ENCODE peak calls at places on chromosomes 12 and 14, in nine cellular contexts. F is body of pancreas; Z is MM.1S; V is heart right ventricle; J is spleen; X is left ventricle myocardium inferior; E is CD8-positive, alpha-beta T cell; T is neural progenitor cell; A is GM23248. G is an unnamed sample. For H3K4me1, the result is how much of the 10 kb centered on the place peaks cover.

GRCh38 chr12:107545737-107546363 is 139.7 kb upstream of the PWP1 start:
- DNase-seq in F (no peak), J (no peak), X (no peak), E (no peak), A (peak), V (no peak), Z (no peak), T (no peak), G (no peak)

GRCh38 chr12:105281694-105282049 is 45.7 kb upstream of the APPL2 start:
- DNase-seq in A (no peak), J (no peak), V (no peak), X (no peak), T (no peak), E (no peak), F (no peak), Z (no peak), G (no peak)

GRCh38 chr12:29518407-29518806 is 20.9 kb upstream of the OVCH1 start:
- DNase-seq in V (no peak), F (no peak), A (no peak), E (no peak), X (no peak), T (no peak), J (no peak), Z (no peak), G (no peak)

GRCh38 chr12:3419538-3419937 is 71.5 kb upstream of the PRMT8 start:
- DNase-seq in F (no peak), V (no peak), E (no peak), J (no peak), Z (no peak), T (peak), X (no peak), A (no peak), G (no peak)

GRCh38 chr12:40253936-40254335 is 29.1 kb downstream of the LRRK2 start:
- DNase-seq in T (no peak), X (no peak), Z (no peak), J (no peak), V (no peak), F (no peak), E (no peak), A (peak), G (no peak)

GRCh38 chr12:42104087-42104486 is 40.6 kb downstream of the GXYLT1 start:
- DNase-seq in F (no peak), Z (no peak), J (no peak), E (no peak), V (no peak), A (no peak), T (no peak), X (no peak), G (no peak)

GRCh38 chr14:70808402-70809237 is 693 bp downstream of the MAP3K9 start:
- DNase-seq in V (peak), E (peak), F (peak), Z (peak), T (peak), X (peak), J (peak), A (peak), G (peak)

GRCh38 chr12:30622509-30622908 is 73.2 kb downstream of the IPO8 start:
- DNase-seq in Z (no peak), J (no peak), E (no peak), A (peak), X (no peak), V (no peak), T (no peak), F (no peak), G (no peak)

GRCh38 chr12:9940370-9940769 is 8.2 kb upstream of the CLEC2A start:
- DNase-seq in T (peak), X (no peak), E (no peak), A (peak), J (no peak), V (no peak), Z (peak), F (no peak), G (no peak)

GRCh38 chr12:48901278-48901677 is 24.0 kb downstream of the FKBP11 start:
- DNase-seq in V (no peak), A (peak), T (no peak), J (no peak), F (no peak), Z (peak), X (no peak), E (no peak), G (no peak)

GRCh38 chr12:30422844-30423243 is 272.8 kb downstream of the IPO8 start:
- DNase-seq in T (no peak), V (no peak), J (no peak), E (no peak), A (no peak), Z (no peak), X (no peak), F (no peak), G (no peak)

GRCh38 chr12:100955139-100955538 is 160.6 kb downstream of the ANO4 start:
- DNase-seq in X (no peak), A (peak), T (no peak), V (no peak), E (no peak), J (no peak), Z (no peak), F (no peak), G (no peak)

GRCh38 chr14:30820674-30821073 is 53.7 kb upstream of the COCH start:
- DNase-seq in E (no peak), T (no peak), A (no peak), V (no peak), Z (no peak), J (no peak), F (no peak), X (no peak), G (no peak)

GRCh38 chr12:20040194-20040593 is 328.1 kb upstream of the PDE3A start:
- DNase-seq in F (no peak), A (no peak), J (no peak), Z (no peak), V (no peak), E (no peak), T (no peak), X (no peak), G (no peak)

GRCh38 chr14:89902876-89903275 is 51.7 kb downstream of the EFCAB11 start:
- DNase-seq in V (no peak), E (no peak), J (no peak), T (no peak), A (no peak), Z (no peak), X (no peak), F (no peak), G (no peak)

DNA sequence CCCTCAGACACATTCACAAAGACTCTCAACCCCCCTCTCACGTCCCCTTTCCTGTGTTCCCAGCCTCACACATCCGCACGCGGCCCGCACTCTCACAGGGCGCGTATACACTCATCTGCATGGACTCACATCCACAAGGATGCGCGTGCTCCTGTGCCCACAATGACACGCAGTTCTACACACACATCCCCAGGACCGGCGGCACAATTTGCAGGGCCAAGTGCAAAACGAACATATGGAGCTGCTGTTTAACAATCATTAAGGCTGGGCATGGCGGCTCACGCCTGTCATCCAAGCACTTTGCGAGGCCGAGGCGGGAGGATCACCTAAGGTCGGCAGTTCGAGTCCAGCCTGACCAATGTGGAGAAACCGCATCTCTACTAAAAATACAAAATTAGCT is 36.4 kb upstream of the EML1 start:
- DNase-seq in F (no peak), E (no peak), J (no peak), X (no peak), T (no peak), A (peak), Z (no peak), V (no peak), G (no peak)
- H3K4me1 ChIP-seq in F (under half), E (under half), J (under half), X (half or more), T (under half), A (half or more), Z (under half), V (half or more), G (under half)

DNA sequence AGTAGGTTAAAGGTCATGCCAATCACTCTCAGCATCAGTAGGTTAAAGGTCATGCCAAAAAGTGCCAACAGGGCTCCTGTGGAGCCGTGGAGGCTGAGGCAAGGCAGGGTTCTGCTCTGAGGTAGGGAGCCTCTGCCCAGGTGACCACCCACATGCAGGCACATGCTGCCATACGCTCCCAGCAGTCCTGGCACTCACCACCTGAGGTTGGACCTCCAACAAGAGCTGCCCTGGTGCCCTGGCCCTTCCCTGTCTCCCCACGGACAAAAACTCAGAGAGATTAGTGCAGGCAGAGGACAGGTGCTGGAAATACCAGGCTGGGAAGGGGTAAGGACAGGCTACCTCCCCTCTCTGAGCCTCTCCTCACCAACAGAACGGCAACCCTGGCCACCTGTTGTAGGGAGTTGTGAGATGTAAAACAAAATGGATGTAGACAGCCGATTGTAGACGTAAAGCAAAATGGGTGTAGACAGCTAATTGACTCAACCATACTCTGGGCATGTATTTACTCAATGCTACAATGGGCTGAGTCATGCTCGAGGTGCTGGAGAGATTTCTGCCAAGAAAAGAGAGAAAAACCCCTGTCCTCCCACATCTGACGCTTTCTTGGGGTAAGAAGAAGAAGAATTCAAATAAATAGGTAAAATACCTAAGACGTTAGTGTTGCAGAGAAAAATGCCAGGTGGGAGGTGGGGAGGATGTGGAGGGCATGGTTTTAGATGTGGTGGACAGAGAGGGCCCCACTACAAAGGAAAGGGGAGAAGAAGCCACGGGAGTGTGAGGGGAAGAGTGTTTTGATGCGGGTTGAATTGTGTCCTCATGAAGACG is 32.4 kb downstream of the LTBP2 start:
- DNase-seq in A (peak), X (no peak), F (no peak), Z (no peak), J (peak), E (no peak), T (no peak), V (no peak), G (no peak)
- H3K4me1 ChIP-seq in A (half or more), X (under half), F (under half), Z (under half), J (under half), E (under half), T (under half), V (half or more), G (under half)

DNA sequence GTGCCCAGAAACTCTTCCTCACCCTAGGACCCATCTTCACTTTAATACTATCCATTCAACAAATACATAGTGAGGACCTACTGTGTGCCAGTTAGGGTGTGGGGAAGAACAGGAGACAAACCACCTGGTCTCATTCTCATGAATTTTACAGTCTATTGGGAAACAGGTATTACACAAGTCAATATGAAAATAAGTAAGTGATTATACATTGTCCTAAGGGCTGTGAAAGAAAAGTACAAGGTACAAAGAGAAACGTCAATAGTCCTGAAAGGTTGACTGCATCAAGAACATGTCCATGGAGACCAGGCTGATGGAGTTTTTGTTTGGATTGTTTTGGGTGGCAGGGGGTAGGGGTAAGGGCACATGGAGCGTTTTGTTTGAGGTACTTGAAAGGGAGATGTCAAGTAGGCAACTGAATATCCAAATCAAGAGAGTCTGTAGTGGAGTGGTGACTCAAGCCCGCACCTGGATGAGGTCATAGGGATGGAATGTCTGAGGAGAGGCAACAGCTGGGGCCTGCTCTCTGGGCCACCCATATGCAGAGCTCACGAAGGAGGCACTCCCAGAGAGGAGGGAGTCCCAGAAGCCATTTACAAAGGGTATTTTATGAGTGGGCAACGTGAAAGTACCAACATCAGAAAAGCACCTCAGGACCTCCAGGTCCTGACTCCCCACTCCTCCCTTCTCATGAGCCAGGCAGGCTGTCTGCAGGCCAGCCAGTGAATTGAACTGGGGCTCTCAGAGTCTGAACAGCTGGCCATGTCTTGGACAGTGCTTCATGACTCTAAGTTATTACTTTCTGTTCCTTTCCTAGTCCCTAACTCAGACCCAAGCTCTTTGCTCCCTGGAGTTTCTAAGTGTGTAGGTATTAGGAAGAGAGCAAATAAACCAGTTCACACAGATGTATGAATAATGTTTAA is 272.0 kb downstream of the ZFP36L1 start:
- DNase-seq in V (no peak), E (no peak), F (peak), T (no peak), J (no peak), Z (no peak), A (no peak), X (no peak), G (no peak)
- H3K4me1 ChIP-seq in V (half or more), E (under half), F (half or more), T (half or more), J (under half), Z (under half), A (under half), X (half or more), G (under half)

GRCh38 chr12:52152905-52153317 is 38.9 kb downstream of the KRT80 start:
- DNase-seq in E (no peak), T (no peak), F (no peak), A (no peak), J (no peak), X (no peak), V (no peak), Z (no peak), G (no peak)
- H3K4me1 ChIP-seq in E (under half), T (under half), F (under half), A (under half), J (under half), X (half or more), V (under half), Z (under half), G (under half)

GRCh38 chr12:93373847-93374723 is 3.6 kb upstream of the NUDT4 start:
- DNase-seq in V (no peak), T (peak), F (no peak), A (no peak), Z (no peak), X (no peak), E (no peak), J (no peak), G (no peak)

GRCh38 chr12:93378373-93379310 is 917 bp downstream of the NUDT4 start:
- DNase-seq in F (peak), J (peak), V (peak), T (peak), Z (peak), X (peak), A (peak), E (peak), G (peak)

GRCh38 chr12:93375906-93376305 is 1.8 kb upstream of the NUDT4 start:
- DNase-seq in F (no peak), J (no peak), X (no peak), V (no peak), E (no peak), T (no peak), A (no peak), Z (no peak), G (no peak)

GRCh38 chr12:93377252-93377542 is 528 bp upstream of the NUDT4 start:
- DNase-seq in A (no peak), F (no peak), T (no peak), J (no peak), Z (no peak), X (no peak), E (no peak), V (no peak), G (no peak)

GRCh38 chr12:93376436-93377251 is 1.1 kb upstream of the NUDT4 start:
- DNase-seq in F (no peak), E (no peak), Z (no peak), T (peak), X (peak), V (peak), J (no peak), A (peak), G (no peak)
- H3K4me1 ChIP-seq in F (under half), E (under half), Z (under half), T (under half), X (half or more), V (half or more), J (under half), A (under half), G (under half)

DNA sequence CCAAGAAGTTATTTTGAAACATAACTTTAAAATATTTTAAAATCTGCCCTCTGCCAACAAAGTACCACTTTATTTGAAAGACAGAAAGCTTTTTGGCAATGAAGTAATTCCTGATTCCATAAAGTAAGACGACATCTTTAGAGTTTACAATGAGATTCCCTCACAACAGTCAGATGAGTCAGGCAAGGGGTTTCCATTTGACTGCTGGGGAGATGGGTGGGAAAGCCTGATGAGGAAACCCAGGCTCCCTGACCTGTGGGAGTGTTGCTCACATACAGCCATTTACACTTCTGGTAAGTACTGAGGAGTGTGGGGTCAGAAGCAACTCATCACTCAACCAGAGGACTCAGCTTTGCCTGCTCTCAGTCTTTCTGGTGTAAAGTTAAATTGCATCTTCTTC is 10.2 kb downstream of the KITLG start:
- DNase-seq in E (no peak), Z (no peak), X (no peak), A (peak), J (no peak), F (no peak), V (no peak), T (no peak), G (no peak)
- H3K4me1 ChIP-seq in E (under half), Z (under half), X (half or more), A (half or more), J (under half), F (under half), V (half or more), T (under half), G (under half)

GRCh38 chr12:124567035-124567672 is at the start of gene NCOR2:
- DNase-seq in Z (peak), A (peak), X (no peak), J (peak), E (peak), V (peak), T (peak), F (peak), G (peak)
- H3K4me1 ChIP-seq in Z (under half), A (under half), X (half or more), J (half or more), E (under half), V (half or more), T (under half), F (half or more), G (under half)

G was measured in naive thymus-derived CD4-positive, alpha-beta T cell.